ENCODE peak calls at places on chromosome 19, in eight cellular contexts. C is fibroblast of lung, M is fibroblast of mammary gland, H is Peyer's patch, E is pancreas, O is heart right ventricle, A is SK-N-SH, N is IMR-90. X is an unnamed sample.

GRCh38 chr19:17505218-17505617 is 6.2 kb upstream of the PGLS start:
- DNase-seq in C (no peak), M (no peak), H (no peak), E (no peak), O (no peak), A (no peak), N (no peak), X (no peak)

GRCh38 chr19:50647879-50648615 is 1.2 kb upstream of the C19orf81 start:
- DNase-seq in C (no peak), M (no peak), H (no peak), E (no peak), O (no peak), A (no peak), N (no peak), X (no peak)

GRCh38 chr19:2475018-2475701 is 767 bp upstream of the GADD45B start:
- DNase-seq in C (peak), M (peak), H (peak), E (peak), O (peak), A (peak), N (peak), X (no peak)

GRCh38 chr19:45499196-45500180 is 1.2 kb downstream of the PPM1N start:
- DNase-seq in C (no peak), M (no peak), H (peak), E (no peak), O (peak), A (peak), N (no peak), X (no peak)

GRCh38 chr19:47886010-47886559 is at the start of gene SULT2A1:
- DNase-seq in C (no peak), M (no peak), H (no peak), E (no peak), O (no peak), A (no peak), N (no peak), X (no peak)

GRCh38 chr19:51743405-51743804 is 8.3 kb downstream of the FPR1 start:
- DNase-seq in C (peak), M (peak), H (no peak), E (no peak), O (no peak), A (no peak), N (no peak), X (no peak)

GRCh38 chr19:48967346-48968178 is 2.5 kb downstream of the FTL start:
- DNase-seq in C (peak), M (peak), H (no peak), E (no peak), O (no peak), A (no peak), N (peak), X (no peak)

GRCh38 chr19:47226426-47227346 is 4.3 kb downstream of the BBC3 start:
- DNase-seq in C (peak), M (peak), H (peak), E (peak), O (peak), A (peak), N (peak), X (no peak)

GRCh38 chr19:42054205-42054604 is 15.8 kb downstream of the GRIK5 start:
- DNase-seq in C (no peak), M (no peak), H (no peak), E (no peak), O (no peak), A (no peak), N (no peak), X (no peak)

GRCh38 chr19:46442808-46443450 is 14.2 kb upstream of the PNMA8C start:
- DNase-seq in C (peak), M (peak), H (no peak), E (peak), O (peak), A (no peak), N (peak), X (no peak)

GRCh38 chr19:3080281-3080680 is 13.9 kb upstream of the GNA11 start:
- DNase-seq in C (peak), M (no peak), H (peak), E (no peak), O (no peak), A (peak), N (peak), X (no peak)

GRCh38 chr19:39110263-39110967 is 15.2 kb upstream of the PAK4 start:
- DNase-seq in C (no peak), M (peak), H (peak), E (peak), O (peak), A (peak), N (no peak), X (no peak)

GRCh38 chr19:55373318-55373992 is 3.2 kb upstream of the TMEM190 start:
- DNase-seq in C (no peak), M (no peak), H (no peak), E (no peak), O (no peak), A (no peak), N (no peak), X (no peak)

GRCh38 chr19:55300821-55301458 is 17.1 kb downstream of the BRSK1 start:
- DNase-seq in C (no peak), M (no peak), H (no peak), E (no peak), O (no peak), A (no peak), N (no peak), X (no peak)

GRCh38 chr19:41880329-41880708 is 2.7 kb upstream of the ARHGEF1 start:
- DNase-seq in C (no peak), M (no peak), H (no peak), E (no peak), O (no peak), A (no peak), N (no peak), X (no peak)

GRCh38 chr19:2038284-2039081 is 12.6 kb downstream of the MKNK2 start:
- DNase-seq in C (no peak), M (no peak), H (no peak), E (peak), O (no peak), A (no peak), N (no peak), X (no peak)

GRCh38 chr19:15629003-15629880 is 11.5 kb upstream of the CYP4F3 start:
- DNase-seq in C (peak), M (peak), H (peak), E (peak), O (peak), A (peak), N (peak), X (no peak)

GRCh38 chr19:36060430-36060829 is 5.7 kb downstream of the WDR62 start:
- DNase-seq in C (peak), M (peak), H (no peak), E (no peak), O (peak), A (peak), N (peak), X (no peak)

DNA sequence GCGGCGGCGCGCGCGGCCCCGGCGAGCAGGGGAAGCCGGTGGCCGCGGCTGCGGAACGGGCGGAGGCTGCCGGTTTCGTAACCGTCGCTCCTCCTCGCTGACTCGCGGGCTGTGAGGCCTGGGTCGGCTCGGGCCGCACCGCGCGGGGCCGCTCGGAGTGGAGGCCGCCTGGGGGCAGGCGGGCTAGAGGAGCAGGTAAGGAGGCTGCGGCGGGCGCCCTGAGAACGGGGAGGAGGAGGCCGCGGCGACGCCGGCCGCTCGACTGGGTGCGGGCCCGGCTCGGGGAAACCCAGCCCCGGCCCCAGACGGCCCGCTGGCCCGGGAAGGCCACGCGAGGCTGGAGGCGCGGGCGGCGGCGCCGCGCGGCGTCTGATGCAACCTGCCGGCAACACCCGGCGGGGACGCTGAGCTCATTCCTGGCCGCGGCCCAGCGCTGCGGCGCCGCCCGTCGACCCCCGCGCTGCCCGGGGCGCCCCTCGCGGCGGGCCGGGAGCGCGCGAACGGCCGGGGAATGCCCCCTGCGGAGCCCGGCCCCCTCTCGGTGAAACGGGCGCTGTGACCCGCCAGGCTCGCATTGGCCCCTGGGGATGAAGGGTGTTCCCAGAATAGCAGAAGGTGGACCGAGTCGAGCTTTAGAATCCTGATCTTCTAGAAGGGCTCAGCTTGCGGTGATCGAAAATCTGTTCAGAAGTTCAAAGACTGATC is at the start of gene CEBPG:
- DNase-seq in C (peak), M (peak), H (no peak), E (peak), O (peak), A (peak), N (peak), X (no peak)
- TF ChIP-seq CTCF in C (no peak), M (no peak), H (peak), E (no peak), O (no peak), A (peak), N (peak), X (peak)

GRCh38 chr19:38033658-38034150 is 126.7 kb downstream of the SIPA1L3 start:
- DNase-seq in C (peak), M (no peak), H (no peak), E (no peak), O (no peak), A (no peak), N (no peak), X (no peak)
- H3K4me3 ChIP-seq in C (no peak), M (no peak), H (no peak), E (no peak), O (no peak), A (no peak), N (no peak), X (no peak)

DNA sequence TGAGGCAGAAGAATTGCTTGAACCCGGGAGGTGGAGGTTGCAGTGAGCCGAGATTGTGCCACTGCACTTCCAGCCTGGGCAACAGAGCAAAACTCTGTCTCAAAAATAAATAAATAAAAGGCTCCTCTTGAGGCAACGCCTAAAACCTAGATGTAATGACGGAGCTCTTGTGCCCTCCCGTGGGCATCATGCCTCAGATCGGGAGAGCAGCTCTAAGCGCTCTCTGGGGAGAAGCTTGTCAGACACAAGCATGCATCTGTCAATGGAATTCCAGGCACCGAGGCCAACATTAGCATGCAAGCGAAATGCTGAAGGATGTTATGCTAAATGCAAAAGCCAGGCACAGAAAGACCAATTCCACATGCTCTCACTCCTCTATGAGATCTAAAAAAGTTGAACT is 45.6 kb upstream of the MRI1 start:
- DNase-seq in C (peak), M (peak), H (peak), E (no peak), O (peak), A (peak), N (peak), X (no peak)
- TF ChIP-seq CTCF in C (peak), M (no peak), H (peak), E (no peak), O (peak), A (peak), N (peak), X (peak)

GRCh38 chr19:4415352-4415751 is 12.9 kb downstream of the CHAF1A start:
- DNase-seq in C (peak), M (no peak), H (no peak), E (no peak), O (no peak), A (no peak), N (no peak), X (no peak)
- H3K4me3 ChIP-seq in C (no peak), M (no peak), H (no peak), E (no peak), O (no peak), A (no peak), N (no peak), X (no peak)

GRCh38 chr19:6772028-6772865 is at the start of gene VAV1:
- DNase-seq in C (no peak), M (no peak), H (peak), E (peak), O (peak), A (peak), N (no peak), X (no peak)
- TF ChIP-seq CTCF in C (no peak), M (no peak), H (no peak), E (no peak), O (no peak), A (no peak), N (no peak), X (peak)

GRCh38 chr19:14381689-14382474 is 638 bp downstream of the ADGRE5 start:
- DNase-seq in C (peak), M (peak), H (peak), E (peak), O (peak), A (no peak), N (peak), X (no peak)
- H3K4me3 ChIP-seq in C (peak), M (peak), H (peak), E (peak), O (peak), A (peak), N (peak), X (peak)

GRCh38 chr19:11159598-11160001 is 4.0 kb upstream of the SPC24 start:
- DNase-seq in C (no peak), M (peak), H (no peak), E (no peak), O (no peak), A (peak), N (peak), X (no peak)

GRCh38 chr19:11151181-11151580 is 4.4 kb downstream of the SPC24 start:
- DNase-seq in C (no peak), M (no peak), H (no peak), E (no peak), O (no peak), A (no peak), N (no peak), X (no peak)

GRCh38 chr19:11152318-11153062 is 3.1 kb downstream of the SPC24 start:
- DNase-seq in C (peak), M (peak), H (peak), E (peak), O (peak), A (no peak), N (peak), X (peak)

GRCh38 chr19:11154683-11155047 is 917 bp downstream of the SPC24 start:
- DNase-seq in C (no peak), M (no peak), H (no peak), E (no peak), O (no peak), A (no peak), N (no peak), X (no peak)

GRCh38 chr19:11155373-11156120 is at the start of gene SPC24:
- DNase-seq in C (peak), M (peak), H (peak), E (peak), O (peak), A (peak), N (peak), X (peak)
- TF ChIP-seq CTCF in C (no peak), M (no peak), H (no peak), E (no peak), O (no peak), A (no peak), N (peak), X (no peak)